ENCODE peak calls at places on chromosomes 11 and 22, in nine cellular contexts. One of them, this sample, is unnamed.
A peak's percentile ranks its signal among the peaks of the same experiment; 100 is the strongest.

GRCh38 chr22:36068776-36069344 is 40.2 kb upstream of the RBFOX2 start:
- DNase-seq in endothelial cell of umbilical vein: no peak
- DNase-seq in lung: no peak
- DNase-seq in fibroblast of lung: no peak
- DNase-seq in mammary epithelial cell: no peak
- DNase-seq in ovary: no peak
- DNase-seq in neural progenitor cell: no peak
- DNase-seq in HCT116: no peak
- DNase-seq in neuronal stem cell: no peak
- DNase-seq in this sample: no peak

GRCh38 chr22:49241174-49241851 is 586.4 kb downstream of the BRD1 start:
- DNase-seq in endothelial cell of umbilical vein: no peak
- DNase-seq in lung: no peak
- DNase-seq in fibroblast of lung: no peak
- DNase-seq in mammary epithelial cell: no peak
- DNase-seq in ovary: peak; percentile 17
- DNase-seq in neural progenitor cell: no peak
- DNase-seq in HCT116: no peak
- DNase-seq in neuronal stem cell: no peak
- DNase-seq in this sample: no peak

GRCh38 chr22:27381552-27381951 is 420.0 kb downstream of the MN1 start:
- DNase-seq in endothelial cell of umbilical vein: no peak
- DNase-seq in lung: peak; percentile 11
- DNase-seq in fibroblast of lung: no peak
- DNase-seq in mammary epithelial cell: no peak
- DNase-seq in ovary: no peak
- DNase-seq in neural progenitor cell: no peak
- DNase-seq in HCT116: no peak
- DNase-seq in neuronal stem cell: no peak
- DNase-seq in this sample: no peak

GRCh38 chr11:3738241-3738640 is 59.1 kb downstream of the NUP98 start:
- DNase-seq in endothelial cell of umbilical vein: no peak
- DNase-seq in lung: no peak
- DNase-seq in fibroblast of lung: peak; percentile 47
- DNase-seq in mammary epithelial cell: no peak
- DNase-seq in ovary: no peak
- DNase-seq in neural progenitor cell: no peak
- DNase-seq in HCT116: no peak
- DNase-seq in neuronal stem cell: no peak
- DNase-seq in this sample: no peak

GRCh38 chr22:39490135-39490798 is 11.8 kb upstream of the MIEF1 start:
- DNase-seq in endothelial cell of umbilical vein: peak; percentile 60
- DNase-seq in lung: peak; percentile 91
- DNase-seq in fibroblast of lung: peak; percentile 72
- DNase-seq in mammary epithelial cell: peak; percentile 75
- DNase-seq in ovary: peak; percentile 75
- DNase-seq in neural progenitor cell: peak; percentile 89
- DNase-seq in HCT116: peak; percentile 79
- DNase-seq in neuronal stem cell: peak; percentile 56
- DNase-seq in this sample: peak; percentile 92

GRCh38 chr11:102012946-102013345 is 34.3 kb upstream of the CFAP300 start:
- DNase-seq in endothelial cell of umbilical vein: no peak
- DNase-seq in lung: no peak
- DNase-seq in fibroblast of lung: no peak
- DNase-seq in mammary epithelial cell: no peak
- DNase-seq in ovary: no peak
- DNase-seq in neural progenitor cell: no peak
- DNase-seq in HCT116: no peak
- DNase-seq in neuronal stem cell: no peak
- DNase-seq in this sample: no peak

GRCh38 chr11:94546886-94547285 is 3.2 kb downstream of the FUT4 start:
- DNase-seq in endothelial cell of umbilical vein: no peak
- DNase-seq in lung: no peak
- DNase-seq in fibroblast of lung: no peak
- DNase-seq in mammary epithelial cell: peak; percentile 19
- DNase-seq in ovary: no peak
- DNase-seq in neural progenitor cell: no peak
- DNase-seq in HCT116: no peak
- DNase-seq in neuronal stem cell: no peak
- DNase-seq in this sample: no peak

GRCh38 chr11:28529046-28529445 is 420.9 kb downstream of the METTL15 start:
- DNase-seq in endothelial cell of umbilical vein: no peak
- DNase-seq in lung: no peak
- DNase-seq in fibroblast of lung: peak; percentile 62
- DNase-seq in mammary epithelial cell: no peak
- DNase-seq in ovary: no peak
- DNase-seq in neural progenitor cell: no peak
- DNase-seq in HCT116: no peak
- DNase-seq in neuronal stem cell: no peak
- DNase-seq in this sample: no peak

GRCh38 chr11:126129681-126130671 is 67.3 kb upstream of the CDON start:
- DNase-seq in endothelial cell of umbilical vein: no peak
- DNase-seq in lung: no peak
- DNase-seq in fibroblast of lung: peak; percentile 56
- DNase-seq in mammary epithelial cell: no peak
- DNase-seq in ovary: peak; percentile 37
- DNase-seq in neural progenitor cell: no peak
- DNase-seq in HCT116: no peak
- DNase-seq in neuronal stem cell: no peak
- DNase-seq in this sample: no peak

GRCh38 chr11:63908631-63909491 is 8.1 kb downstream of the RCOR2 start:
- DNase-seq in endothelial cell of umbilical vein: no peak
- DNase-seq in lung: no peak
- DNase-seq in fibroblast of lung: no peak
- DNase-seq in mammary epithelial cell: no peak
- DNase-seq in ovary: peak; percentile 82
- DNase-seq in neural progenitor cell: no peak
- DNase-seq in HCT116: no peak
- DNase-seq in neuronal stem cell: no peak
- DNase-seq in this sample: peak; percentile 88

GRCh38 chr11:11076879-11077278 is 219.0 kb upstream of the ZBED5 start:
- DNase-seq in endothelial cell of umbilical vein: no peak
- DNase-seq in lung: no peak
- DNase-seq in fibroblast of lung: no peak
- DNase-seq in mammary epithelial cell: no peak
- DNase-seq in ovary: no peak
- DNase-seq in neural progenitor cell: no peak
- DNase-seq in HCT116: no peak
- DNase-seq in neuronal stem cell: no peak
- DNase-seq in this sample: no peak

GRCh38 chr11:74134661-74135515 is 35.9 kb downstream of the C2CD3 start:
- DNase-seq in endothelial cell of umbilical vein: no peak
- DNase-seq in lung: no peak
- DNase-seq in fibroblast of lung: peak; percentile 47
- DNase-seq in mammary epithelial cell: peak; percentile 94
- DNase-seq in ovary: no peak
- DNase-seq in neural progenitor cell: no peak
- DNase-seq in HCT116: peak; percentile 44
- DNase-seq in neuronal stem cell: no peak
- DNase-seq in this sample: no peak

GRCh38 chr22:40449676-40450035 is 79.3 kb downstream of the SGSM3 start:
- DNase-seq in endothelial cell of umbilical vein: no peak
- DNase-seq in lung: no peak
- DNase-seq in fibroblast of lung: peak; percentile 79
- DNase-seq in mammary epithelial cell: peak; percentile 15
- DNase-seq in ovary: no peak
- DNase-seq in neural progenitor cell: no peak
- DNase-seq in HCT116: no peak
- DNase-seq in neuronal stem cell: no peak
- DNase-seq in this sample: no peak

GRCh38 chr11:67627394-67627787 is 2.3 kb downstream of the NUDT8 start:
- DNase-seq in endothelial cell of umbilical vein: no peak
- DNase-seq in lung: no peak
- DNase-seq in fibroblast of lung: no peak
- DNase-seq in mammary epithelial cell: no peak
- DNase-seq in ovary: peak; percentile 35
- DNase-seq in neural progenitor cell: no peak
- DNase-seq in HCT116: no peak
- DNase-seq in neuronal stem cell: no peak
- DNase-seq in this sample: peak; percentile 51

GRCh38 chr11:67627788-67628624 is 1.7 kb downstream of the NUDT8 start:
- DNase-seq in endothelial cell of umbilical vein: no peak
- DNase-seq in lung: no peak
- DNase-seq in fibroblast of lung: no peak
- DNase-seq in mammary epithelial cell: no peak
- DNase-seq in ovary: peak; percentile 45
- DNase-seq in neural progenitor cell: no peak
- DNase-seq in HCT116: no peak
- DNase-seq in neuronal stem cell: no peak
- DNase-seq in this sample: peak; percentile 51

GRCh38 chr11:67630230-67630942 is 649 bp upstream of the NUDT8 start:
- DNase-seq in endothelial cell of umbilical vein: peak; percentile 96
- DNase-seq in lung: peak; percentile 98
- DNase-seq in fibroblast of lung: peak; percentile 97
- DNase-seq in mammary epithelial cell: peak; percentile 95
- DNase-seq in ovary: peak; percentile 99
- DNase-seq in neural progenitor cell: peak; percentile 100
- DNase-seq in HCT116: peak; percentile 93
- DNase-seq in neuronal stem cell: peak; percentile 98
- DNase-seq in this sample: peak; percentile 99

GRCh38 chr11:67629386-67630229 is at the start of gene NUDT8:
- DNase-seq in endothelial cell of umbilical vein: peak; percentile 73
- DNase-seq in lung: peak; percentile 84
- DNase-seq in fibroblast of lung: peak; percentile 75
- DNase-seq in mammary epithelial cell: peak; percentile 77
- DNase-seq in ovary: peak; percentile 88
- DNase-seq in neural progenitor cell: peak; percentile 94
- DNase-seq in HCT116: peak; percentile 63
- DNase-seq in neuronal stem cell: peak; percentile 84
- DNase-seq in this sample: peak; percentile 87

DNA sequence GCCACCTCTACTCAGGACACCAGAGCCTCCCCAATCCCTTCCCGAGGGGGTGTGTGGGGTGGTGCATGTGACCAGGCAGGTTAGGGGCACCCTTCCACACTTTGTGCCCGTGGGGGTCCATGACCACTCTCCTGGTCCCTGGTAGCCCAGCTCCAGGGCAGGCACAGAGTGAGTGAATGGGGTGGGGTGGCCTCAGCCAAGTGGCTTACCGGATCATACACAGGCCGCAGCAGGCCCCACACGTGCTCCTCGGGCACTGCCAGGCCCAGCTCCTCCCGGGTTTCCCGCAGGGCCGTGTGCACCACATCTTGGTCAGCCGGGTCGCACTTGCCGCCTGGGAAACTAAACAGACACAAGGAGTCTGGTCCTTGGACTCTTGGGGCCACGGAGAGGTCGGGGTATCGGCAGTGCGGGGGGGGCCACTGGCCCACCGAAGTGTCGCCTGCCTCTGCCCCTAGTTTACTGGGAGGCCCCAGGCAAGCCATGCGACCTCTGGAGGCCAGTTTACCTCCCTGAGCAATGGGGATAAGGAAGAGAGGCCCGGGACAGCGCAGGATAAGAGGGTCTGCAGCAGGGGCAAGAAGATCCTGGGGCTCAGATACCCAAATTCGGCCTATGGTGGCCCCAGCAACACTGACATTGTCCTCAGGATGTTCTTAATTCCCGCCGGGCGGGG is 889 bp downstream of the NUDT8 start:
- DNase-seq in endothelial cell of umbilical vein: no peak
- DNase-seq in lung: no peak
- DNase-seq in fibroblast of lung: no peak
- DNase-seq in mammary epithelial cell: no peak
- DNase-seq in ovary: peak; percentile 58
- DNase-seq in neural progenitor cell: no peak
- DNase-seq in HCT116: no peak
- DNase-seq in neuronal stem cell: no peak
- DNase-seq in this sample: peak; percentile 69
- H3K27ac ChIP-seq in endothelial cell of umbilical vein: no peak overlapping the region
- H3K27ac ChIP-seq in lung: no peak overlapping the region
- H3K27ac ChIP-seq in fibroblast of lung: no peak overlapping the region
- H3K27ac ChIP-seq in mammary epithelial cell: no peak overlapping the region
- H3K27ac ChIP-seq in ovary: peak overlapping the region; percentile 66
- H3K27ac ChIP-seq in neural progenitor cell: no peak overlapping the region
- H3K27ac ChIP-seq in HCT116: peak overlapping the region; percentile 96
- H3K27ac ChIP-seq in neuronal stem cell: peak overlapping the region; percentile 11
- H3K27ac ChIP-seq in this sample: peak overlapping the region; percentile 9

DNA sequence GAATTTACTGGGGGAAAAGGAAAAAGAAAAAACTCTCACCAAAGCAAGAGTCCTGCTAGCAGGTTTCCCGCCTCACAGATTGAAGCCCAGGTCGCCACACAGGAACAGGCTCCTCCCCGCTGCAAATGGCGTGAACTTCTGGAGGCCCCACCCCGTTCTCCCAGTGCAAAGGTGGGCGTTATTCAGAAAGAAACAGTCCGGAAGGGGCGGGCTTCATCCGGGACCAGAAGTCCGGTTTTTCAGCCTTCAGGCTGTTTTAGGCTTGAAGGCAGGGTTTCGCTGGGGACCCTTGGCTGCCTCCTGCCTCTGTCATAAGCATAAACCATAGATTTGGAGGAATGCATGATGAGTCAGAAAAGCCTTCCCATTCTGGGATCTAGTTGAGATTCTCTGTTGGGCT is 148.3 kb upstream of the POU2AF2 start:
- DNase-seq in endothelial cell of umbilical vein: no peak
- DNase-seq in lung: peak; percentile 46
- DNase-seq in fibroblast of lung: peak; percentile 63
- DNase-seq in mammary epithelial cell: no peak
- DNase-seq in ovary: peak; percentile 42
- DNase-seq in neural progenitor cell: peak; percentile 3
- DNase-seq in HCT116: peak; percentile 3
- DNase-seq in neuronal stem cell: no peak
- DNase-seq in this sample: peak; percentile 66
- H3K4me3 ChIP-seq in endothelial cell of umbilical vein: peak overlapping the region; percentile 56
- H3K4me3 ChIP-seq in lung: no peak overlapping the region
- H3K4me3 ChIP-seq in fibroblast of lung: peak overlapping the region; percentile 61
- H3K4me3 ChIP-seq in mammary epithelial cell: no peak overlapping the region
- H3K4me3 ChIP-seq in ovary: no peak overlapping the region
- H3K4me3 ChIP-seq in neural progenitor cell: no peak overlapping the region
- H3K4me3 ChIP-seq in HCT116: no peak overlapping the region
- H3K4me3 ChIP-seq in neuronal stem cell: no peak overlapping the region
- H3K4me3 ChIP-seq in this sample: peak overlapping the region; percentile 39

GRCh38 chr11:1516273-1517067 is 29.9 kb upstream of the MOB2 start:
- DNase-seq in endothelial cell of umbilical vein: no peak
- DNase-seq in lung: no peak
- DNase-seq in fibroblast of lung: no peak
- DNase-seq in mammary epithelial cell: peak; percentile 21
- DNase-seq in ovary: no peak
- DNase-seq in neural progenitor cell: no peak
- DNase-seq in HCT116: no peak
- DNase-seq in neuronal stem cell: no peak
- DNase-seq in this sample: peak; percentile 7
- H3K27ac ChIP-seq in endothelial cell of umbilical vein: no peak overlapping the region
- H3K27ac ChIP-seq in lung: no peak overlapping the region
- H3K27ac ChIP-seq in fibroblast of lung: no peak overlapping the region
- H3K27ac ChIP-seq in mammary epithelial cell: no peak overlapping the region
- H3K27ac ChIP-seq in ovary: no peak overlapping the region
- H3K27ac ChIP-seq in neural progenitor cell: no peak overlapping the region
- H3K27ac ChIP-seq in HCT116: no peak overlapping the region
- H3K27ac ChIP-seq in neuronal stem cell: no peak overlapping the region
- H3K27ac ChIP-seq in this sample: no peak overlapping the region

DNA sequence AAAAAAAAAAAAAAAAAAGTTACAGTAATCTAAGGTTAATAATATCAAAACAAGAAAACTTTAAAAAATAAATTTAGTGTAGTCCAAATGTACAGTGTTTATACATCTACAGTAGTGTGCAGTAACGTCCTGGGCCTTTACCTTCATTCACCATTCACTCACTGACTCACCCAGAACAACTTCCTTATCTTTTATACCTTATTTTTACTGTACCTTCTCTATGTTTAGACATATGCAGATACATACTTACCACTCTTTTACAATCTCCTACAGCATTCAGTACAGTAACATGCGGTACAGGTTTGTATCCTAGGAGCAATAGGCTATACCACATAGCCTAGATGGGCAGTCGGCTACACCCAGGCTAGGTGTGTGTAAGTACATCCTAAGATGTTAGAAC is 38.5 kb downstream of the TCF20 start:
- DNase-seq in endothelial cell of umbilical vein: no peak
- DNase-seq in lung: no peak
- DNase-seq in fibroblast of lung: no peak
- DNase-seq in mammary epithelial cell: no peak
- DNase-seq in ovary: no peak
- DNase-seq in neural progenitor cell: no peak
- DNase-seq in HCT116: no peak
- DNase-seq in neuronal stem cell: no peak
- DNase-seq in this sample: no peak
- H3K4me3 ChIP-seq in endothelial cell of umbilical vein: no peak overlapping the region
- H3K4me3 ChIP-seq in lung: no peak overlapping the region
- H3K4me3 ChIP-seq in fibroblast of lung: no peak overlapping the region
- H3K4me3 ChIP-seq in mammary epithelial cell: no peak overlapping the region
- H3K4me3 ChIP-seq in ovary: no peak overlapping the region
- H3K4me3 ChIP-seq in neural progenitor cell: no peak overlapping the region
- H3K4me3 ChIP-seq in HCT116: no peak overlapping the region
- H3K4me3 ChIP-seq in neuronal stem cell: no peak overlapping the region
- H3K4me3 ChIP-seq in this sample: no peak overlapping the region

This sample was measured in right cardiac atrium.